ENCODE peak calls at places on chromosomes 1 and 21, in eight cellular contexts. One of them, this sample, is unnamed.

GRCh38 chr1:201791051-201791774 is 37.7 kb upstream of the IPO9 start:
- DNase-seq in HFF-Myc: no peak
- DNase-seq in Peyer's patch: no peak
- DNase-seq in dorsolateral prefrontal cortex: peak; percentile 37
- DNase-seq in ovary: no peak
- DNase-seq in upper lobe of right lung: no peak
- DNase-seq in endothelial cell of umbilical vein: peak; percentile 84
- DNase-seq in AG04450: no peak
- DNase-seq in this sample: no peak

GRCh38 chr1:222931018-222931417 is 116.2 kb downstream of the DISP1 start:
- DNase-seq in HFF-Myc: no peak
- DNase-seq in Peyer's patch: no peak
- DNase-seq in dorsolateral prefrontal cortex: no peak
- DNase-seq in ovary: no peak
- DNase-seq in upper lobe of right lung: no peak
- DNase-seq in endothelial cell of umbilical vein: no peak
- DNase-seq in AG04450: no peak
- DNase-seq in this sample: no peak

GRCh38 chr21:35366348-35367085 is 317.4 kb upstream of the RUNX1 start:
- DNase-seq in HFF-Myc: no peak
- DNase-seq in Peyer's patch: no peak
- DNase-seq in dorsolateral prefrontal cortex: no peak
- DNase-seq in ovary: no peak
- DNase-seq in upper lobe of right lung: no peak
- DNase-seq in endothelial cell of umbilical vein: no peak
- DNase-seq in AG04450: no peak
- DNase-seq in this sample: no peak

GRCh38 chr1:214476958-214477870 is 74.2 kb downstream of the PTPN14 start:
- DNase-seq in HFF-Myc: no peak
- DNase-seq in Peyer's patch: no peak
- DNase-seq in dorsolateral prefrontal cortex: no peak
- DNase-seq in ovary: no peak
- DNase-seq in upper lobe of right lung: no peak
- DNase-seq in endothelial cell of umbilical vein: peak; percentile 75
- DNase-seq in AG04450: peak; percentile 56
- DNase-seq in this sample: peak; percentile 98

GRCh38 chr1:101075926-101076325 is 50.3 kb upstream of the DPH5 start:
- DNase-seq in HFF-Myc: no peak
- DNase-seq in Peyer's patch: no peak
- DNase-seq in dorsolateral prefrontal cortex: no peak
- DNase-seq in ovary: no peak
- DNase-seq in upper lobe of right lung: no peak
- DNase-seq in endothelial cell of umbilical vein: no peak
- DNase-seq in AG04450: no peak
- DNase-seq in this sample: no peak

GRCh38 chr1:209884249-209884648 is 53.8 kb upstream of the SYT14 start:
- DNase-seq in HFF-Myc: no peak
- DNase-seq in Peyer's patch: no peak
- DNase-seq in dorsolateral prefrontal cortex: no peak
- DNase-seq in ovary: no peak
- DNase-seq in upper lobe of right lung: no peak
- DNase-seq in endothelial cell of umbilical vein: peak; percentile 44
- DNase-seq in AG04450: no peak
- DNase-seq in this sample: no peak

GRCh38 chr1:29590583-29591555 is 354.5 kb downstream of the PTPRU start:
- DNase-seq in HFF-Myc: no peak
- DNase-seq in Peyer's patch: no peak
- DNase-seq in dorsolateral prefrontal cortex: no peak
- DNase-seq in ovary: no peak
- DNase-seq in upper lobe of right lung: no peak
- DNase-seq in endothelial cell of umbilical vein: no peak
- DNase-seq in AG04450: no peak
- DNase-seq in this sample: no peak

GRCh38 chr1:243705585-243705984 is 144.5 kb downstream of the AKT3 start:
- DNase-seq in HFF-Myc: no peak
- DNase-seq in Peyer's patch: no peak
- DNase-seq in dorsolateral prefrontal cortex: no peak
- DNase-seq in ovary: no peak
- DNase-seq in upper lobe of right lung: no peak
- DNase-seq in endothelial cell of umbilical vein: no peak
- DNase-seq in AG04450: no peak
- DNase-seq in this sample: no peak

GRCh38 chr1:15345711-15346355 is 63.9 kb upstream of the EFHD2 start:
- DNase-seq in HFF-Myc: no peak
- DNase-seq in Peyer's patch: peak; percentile 80
- DNase-seq in dorsolateral prefrontal cortex: peak; percentile 41
- DNase-seq in ovary: no peak
- DNase-seq in upper lobe of right lung: peak; percentile 86
- DNase-seq in endothelial cell of umbilical vein: no peak
- DNase-seq in AG04450: no peak
- DNase-seq in this sample: no peak

GRCh38 chr1:162275622-162276175 is 101.0 kb downstream of the SPATA46 start:
- DNase-seq in HFF-Myc: no peak
- DNase-seq in Peyer's patch: no peak
- DNase-seq in dorsolateral prefrontal cortex: no peak
- DNase-seq in ovary: no peak
- DNase-seq in upper lobe of right lung: no peak
- DNase-seq in endothelial cell of umbilical vein: no peak
- DNase-seq in AG04450: no peak
- DNase-seq in this sample: no peak

GRCh38 chr1:34926894-34927293 is 2.6 kb downstream of the DLGAP3 start:
- DNase-seq in HFF-Myc: no peak
- DNase-seq in Peyer's patch: no peak
- DNase-seq in dorsolateral prefrontal cortex: no peak
- DNase-seq in ovary: no peak
- DNase-seq in upper lobe of right lung: no peak
- DNase-seq in endothelial cell of umbilical vein: no peak
- DNase-seq in AG04450: no peak
- DNase-seq in this sample: no peak

GRCh38 chr1:158520021-158520420 is 34.2 kb downstream of the OR6Y1 start:
- DNase-seq in HFF-Myc: no peak
- DNase-seq in Peyer's patch: no peak
- DNase-seq in dorsolateral prefrontal cortex: no peak
- DNase-seq in ovary: no peak
- DNase-seq in upper lobe of right lung: no peak
- DNase-seq in endothelial cell of umbilical vein: no peak
- DNase-seq in AG04450: no peak
- DNase-seq in this sample: no peak

GRCh38 chr1:116769050-116769449 is 14.8 kb downstream of the CD2 start:
- DNase-seq in HFF-Myc: no peak
- DNase-seq in Peyer's patch: no peak
- DNase-seq in dorsolateral prefrontal cortex: no peak
- DNase-seq in ovary: no peak
- DNase-seq in upper lobe of right lung: no peak
- DNase-seq in endothelial cell of umbilical vein: no peak
- DNase-seq in AG04450: no peak
- DNase-seq in this sample: no peak

GRCh38 chr1:41485605-41486004 is 1.1 kb upstream of the EDN2 start:
- DNase-seq in HFF-Myc: no peak
- DNase-seq in Peyer's patch: peak; percentile 58
- DNase-seq in dorsolateral prefrontal cortex: no peak
- DNase-seq in ovary: no peak
- DNase-seq in upper lobe of right lung: no peak
- DNase-seq in endothelial cell of umbilical vein: peak; percentile 46
- DNase-seq in AG04450: no peak
- DNase-seq in this sample: no peak

GRCh38 chr1:15843826-15844572 is 3.5 kb upstream of the SPEN start:
- DNase-seq in HFF-Myc: no peak
- DNase-seq in Peyer's patch: no peak
- DNase-seq in dorsolateral prefrontal cortex: no peak
- DNase-seq in ovary: no peak
- DNase-seq in upper lobe of right lung: no peak
- DNase-seq in endothelial cell of umbilical vein: no peak
- DNase-seq in AG04450: no peak
- DNase-seq in this sample: no peak

GRCh38 chr1:100861379-100861778 is 33.3 kb downstream of the EXTL2 start:
- DNase-seq in HFF-Myc: no peak
- DNase-seq in Peyer's patch: no peak
- DNase-seq in dorsolateral prefrontal cortex: no peak
- DNase-seq in ovary: no peak
- DNase-seq in upper lobe of right lung: no peak
- DNase-seq in endothelial cell of umbilical vein: no peak
- DNase-seq in AG04450: no peak
- DNase-seq in this sample: no peak

GRCh38 chr1:232130815-232131474 is 499.0 kb downstream of the SIPA1L2 start:
- DNase-seq in HFF-Myc: no peak
- DNase-seq in Peyer's patch: no peak
- DNase-seq in dorsolateral prefrontal cortex: no peak
- DNase-seq in ovary: no peak
- DNase-seq in upper lobe of right lung: no peak
- DNase-seq in endothelial cell of umbilical vein: no peak
- DNase-seq in AG04450: no peak
- DNase-seq in this sample: no peak

GRCh38 chr1:154198756-154199562 is 7.1 kb upstream of the TPM3 start:
- DNase-seq in HFF-Myc: no peak
- DNase-seq in Peyer's patch: no peak
- DNase-seq in dorsolateral prefrontal cortex: no peak
- DNase-seq in ovary: no peak
- DNase-seq in upper lobe of right lung: no peak
- DNase-seq in endothelial cell of umbilical vein: peak; percentile 78
- DNase-seq in AG04450: no peak
- DNase-seq in this sample: no peak

GRCh38 chr1:212514782-212515181 is 82.1 kb downstream of the NENF start:
- DNase-seq in HFF-Myc: no peak
- DNase-seq in Peyer's patch: no peak
- DNase-seq in dorsolateral prefrontal cortex: no peak
- DNase-seq in ovary: peak; percentile 25
- DNase-seq in upper lobe of right lung: no peak
- DNase-seq in endothelial cell of umbilical vein: no peak
- DNase-seq in AG04450: no peak
- DNase-seq in this sample: no peak

GRCh38 chr1:22747021-22747734 is 36.5 kb downstream of the EPHB2 start:
- DNase-seq in HFF-Myc: no peak
- DNase-seq in Peyer's patch: no peak
- DNase-seq in dorsolateral prefrontal cortex: no peak
- DNase-seq in ovary: no peak
- DNase-seq in upper lobe of right lung: no peak
- DNase-seq in endothelial cell of umbilical vein: peak; percentile 84
- DNase-seq in AG04450: peak; percentile 61
- DNase-seq in this sample: peak; percentile 77

GRCh38 chr1:164683235-164683634 is 124.3 kb downstream of the PBX1 start:
- DNase-seq in HFF-Myc: no peak
- DNase-seq in Peyer's patch: no peak
- DNase-seq in dorsolateral prefrontal cortex: no peak
- DNase-seq in ovary: no peak
- DNase-seq in upper lobe of right lung: no peak
- DNase-seq in endothelial cell of umbilical vein: no peak
- DNase-seq in AG04450: no peak
- DNase-seq in this sample: no peak

GRCh38 chr1:78743626-78744025 is 94.0 kb downstream of the IFI44 start:
- DNase-seq in HFF-Myc: peak; percentile 15
- DNase-seq in Peyer's patch: no peak
- DNase-seq in dorsolateral prefrontal cortex: no peak
- DNase-seq in ovary: no peak
- DNase-seq in upper lobe of right lung: no peak
- DNase-seq in endothelial cell of umbilical vein: no peak
- DNase-seq in AG04450: no peak
- DNase-seq in this sample: no peak
- TF ChIP-seq CTCF in HFF-Myc: no peak
- TF ChIP-seq CTCF in Peyer's patch: no peak
- TF ChIP-seq CTCF in dorsolateral prefrontal cortex: no peak
- TF ChIP-seq CTCF in ovary: no peak
- TF ChIP-seq CTCF in upper lobe of right lung: no peak
- TF ChIP-seq CTCF in endothelial cell of umbilical vein: no peak
- TF ChIP-seq CTCF in AG04450: peak; percentile 22
- TF ChIP-seq CTCF in this sample: peak; percentile 45

DNA sequence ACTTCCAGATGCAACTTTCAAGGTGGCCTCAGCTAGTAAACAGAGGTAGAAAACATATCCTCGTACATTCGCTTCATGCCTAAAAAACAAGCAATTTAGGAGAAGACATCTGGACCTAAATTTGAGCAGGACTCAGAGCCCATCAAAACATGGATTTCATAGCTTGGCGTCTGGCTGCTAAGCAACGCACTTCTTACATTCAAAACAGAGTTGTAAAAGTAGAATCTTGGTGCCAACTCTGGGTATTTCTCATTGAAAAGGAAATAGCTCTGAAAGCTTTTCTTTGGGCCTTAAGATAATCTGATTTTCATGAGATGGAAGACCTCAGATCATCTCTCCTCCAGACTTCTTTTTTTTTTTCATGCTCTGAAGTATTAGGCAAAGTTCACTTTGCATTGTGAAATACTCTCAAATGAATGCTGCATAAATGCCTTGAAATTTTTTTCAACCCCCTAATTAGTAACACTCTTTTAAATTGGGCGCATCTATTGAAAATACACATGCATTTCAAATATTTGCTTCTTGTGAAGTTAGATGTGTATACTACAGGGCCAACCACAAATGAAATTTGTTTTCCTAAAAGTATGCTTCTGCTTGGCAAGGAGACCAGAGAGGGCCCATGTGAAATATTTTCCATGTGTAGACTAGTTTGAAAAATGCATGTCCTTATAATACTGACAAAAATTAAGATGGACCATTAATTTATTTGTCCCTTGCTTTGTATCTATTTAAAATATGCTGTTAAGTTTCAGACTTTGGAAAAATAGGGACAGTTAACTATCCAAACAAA is 4.2 kb downstream of the ADAMTS5 start:
- DNase-seq in HFF-Myc: no peak
- DNase-seq in Peyer's patch: no peak
- DNase-seq in dorsolateral prefrontal cortex: no peak
- DNase-seq in ovary: no peak
- DNase-seq in upper lobe of right lung: no peak
- DNase-seq in endothelial cell of umbilical vein: no peak
- DNase-seq in AG04450: no peak
- DNase-seq in this sample: no peak
- H3K4me3 ChIP-seq in HFF-Myc: no peak overlapping the region
- H3K4me3 ChIP-seq in Peyer's patch: no peak overlapping the region
- H3K4me3 ChIP-seq in dorsolateral prefrontal cortex: no peak overlapping the region
- H3K4me3 ChIP-seq in ovary: peak overlapping the region; percentile 67
- H3K4me3 ChIP-seq in upper lobe of right lung: no peak overlapping the region
- H3K4me3 ChIP-seq in endothelial cell of umbilical vein: no peak overlapping the region
- H3K4me3 ChIP-seq in AG04450: no peak overlapping the region
- H3K4me3 ChIP-seq in this sample: no peak overlapping the region

DNA sequence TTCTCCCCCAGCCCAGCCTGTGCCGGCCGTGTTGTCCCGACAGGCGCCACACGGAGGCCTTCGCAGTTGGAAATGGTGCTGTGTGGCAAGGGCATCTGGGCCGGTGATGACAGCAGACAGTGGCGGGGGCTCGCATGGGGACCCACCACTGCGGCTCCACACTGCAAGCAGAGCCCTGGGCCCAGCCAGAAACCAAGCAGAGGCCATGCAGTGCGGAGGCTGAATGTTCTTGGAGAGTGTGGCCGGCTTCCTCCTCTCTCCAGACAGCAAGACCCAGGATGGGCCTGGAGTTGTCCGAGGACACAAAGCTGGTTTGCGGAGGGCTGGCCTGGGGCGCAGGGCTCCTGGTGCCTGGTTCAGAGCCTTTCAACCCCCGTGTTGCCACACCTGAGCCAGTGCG is 104.6 kb downstream of the SIK1 start:
- DNase-seq in HFF-Myc: no peak
- DNase-seq in Peyer's patch: no peak
- DNase-seq in dorsolateral prefrontal cortex: no peak
- DNase-seq in ovary: no peak
- DNase-seq in upper lobe of right lung: no peak
- DNase-seq in endothelial cell of umbilical vein: no peak
- DNase-seq in AG04450: no peak
- DNase-seq in this sample: no peak
- TF ChIP-seq CTCF in HFF-Myc: no peak
- TF ChIP-seq CTCF in Peyer's patch: no peak
- TF ChIP-seq CTCF in dorsolateral prefrontal cortex: no peak
- TF ChIP-seq CTCF in ovary: no peak
- TF ChIP-seq CTCF in upper lobe of right lung: no peak
- TF ChIP-seq CTCF in endothelial cell of umbilical vein: no peak
- TF ChIP-seq CTCF in AG04450: no peak
- TF ChIP-seq CTCF in this sample: no peak

GRCh38 chr21:25107708-25108107 is 499.6 kb downstream of the MRPL39 start:
- DNase-seq in HFF-Myc: peak; percentile 31
- DNase-seq in Peyer's patch: no peak
- DNase-seq in dorsolateral prefrontal cortex: no peak
- DNase-seq in ovary: no peak
- DNase-seq in upper lobe of right lung: no peak
- DNase-seq in endothelial cell of umbilical vein: no peak
- DNase-seq in AG04450: peak; percentile 72
- DNase-seq in this sample: peak; percentile 92
- H3K4me3 ChIP-seq in HFF-Myc: no peak overlapping the region
- H3K4me3 ChIP-seq in Peyer's patch: no peak overlapping the region
- H3K4me3 ChIP-seq in dorsolateral prefrontal cortex: no peak overlapping the region
- H3K4me3 ChIP-seq in ovary: no peak overlapping the region
- H3K4me3 ChIP-seq in upper lobe of right lung: no peak overlapping the region
- H3K4me3 ChIP-seq in endothelial cell of umbilical vein: no peak overlapping the region
- H3K4me3 ChIP-seq in AG04450: no peak overlapping the region
- H3K4me3 ChIP-seq in this sample: no peak overlapping the region